ENCODE peak calls at places on chromosomes 12 and 14, in six cellular contexts. One of them, this sample, is unnamed.

GRCh38 chr14:96047101-96047500 is 7.9 kb downstream of the C14orf132 start:
- DNase-seq in C1 segment of cervical spinal cord: no peak
- DNase-seq in non-pigmented ciliary epithelial cell: no peak
- DNase-seq in islet precursor cell: no peak
- DNase-seq in pons: no peak
- DNase-seq in stimulated activated CD4-positive, alpha-beta T cell treated with anti-CD3 and anti-CD28 coated beads, Interleukin-1b, Interleukin-23, amount 100 ng/mL, for 48 hours: no peak
- DNase-seq in this sample: no peak

GRCh38 chr14:53880761-53881160 is 75.9 kb downstream of the BMP4 start:
- DNase-seq in C1 segment of cervical spinal cord: no peak
- DNase-seq in non-pigmented ciliary epithelial cell: no peak
- DNase-seq in islet precursor cell: no peak
- DNase-seq in pons: no peak
- DNase-seq in stimulated activated CD4-positive, alpha-beta T cell treated with anti-CD3 and anti-CD28 coated beads, Interleukin-1b, Interleukin-23, amount 100 ng/mL, for 48 hours: no peak
- DNase-seq in this sample: no peak

GRCh38 chr12:21138016-21138415 is 7.0 kb downstream of the SLCO1B1 start:
- DNase-seq in C1 segment of cervical spinal cord: no peak
- DNase-seq in non-pigmented ciliary epithelial cell: no peak
- DNase-seq in islet precursor cell: no peak
- DNase-seq in pons: no peak
- DNase-seq in stimulated activated CD4-positive, alpha-beta T cell treated with anti-CD3 and anti-CD28 coated beads, Interleukin-1b, Interleukin-23, amount 100 ng/mL, for 48 hours: no peak
- DNase-seq in this sample: no peak

GRCh38 chr12:45907955-45908354 is 82.4 kb downstream of the SCAF11 start:
- DNase-seq in C1 segment of cervical spinal cord: no peak
- DNase-seq in non-pigmented ciliary epithelial cell: no peak
- DNase-seq in islet precursor cell: no peak
- DNase-seq in pons: no peak
- DNase-seq in stimulated activated CD4-positive, alpha-beta T cell treated with anti-CD3 and anti-CD28 coated beads, Interleukin-1b, Interleukin-23, amount 100 ng/mL, for 48 hours: no peak
- DNase-seq in this sample: no peak

GRCh38 chr14:94921870-94922585 is 152.1 kb upstream of the GSC start:
- DNase-seq in C1 segment of cervical spinal cord: no peak
- DNase-seq in non-pigmented ciliary epithelial cell: no peak
- DNase-seq in islet precursor cell: peak; percentile 38
- DNase-seq in pons: no peak
- DNase-seq in stimulated activated CD4-positive, alpha-beta T cell treated with anti-CD3 and anti-CD28 coated beads, Interleukin-1b, Interleukin-23, amount 100 ng/mL, for 48 hours: no peak
- DNase-seq in this sample: no peak

GRCh38 chr12:98644712-98645571 is at the start of the genes APAF1 and IKBIP:
- DNase-seq in C1 segment of cervical spinal cord: peak; percentile 92
- DNase-seq in non-pigmented ciliary epithelial cell: peak; percentile 74
- DNase-seq in islet precursor cell: peak; percentile 99
- DNase-seq in pons: peak; percentile 95
- DNase-seq in stimulated activated CD4-positive, alpha-beta T cell treated with anti-CD3 and anti-CD28 coated beads, Interleukin-1b, Interleukin-23, amount 100 ng/mL, for 48 hours: peak; percentile 95
- DNase-seq in this sample: peak; percentile 96

GRCh38 chr12:51900323-51900889 is 6.9 kb upstream of the ACVRL1 start:
- DNase-seq in C1 segment of cervical spinal cord: no peak
- DNase-seq in non-pigmented ciliary epithelial cell: no peak
- DNase-seq in islet precursor cell: no peak
- DNase-seq in pons: no peak
- DNase-seq in stimulated activated CD4-positive, alpha-beta T cell treated with anti-CD3 and anti-CD28 coated beads, Interleukin-1b, Interleukin-23, amount 100 ng/mL, for 48 hours: no peak
- DNase-seq in this sample: no peak

GRCh38 chr12:17593715-17594406 is 496.1 kb downstream of the RERGL start:
- DNase-seq in C1 segment of cervical spinal cord: no peak
- DNase-seq in non-pigmented ciliary epithelial cell: no peak
- DNase-seq in islet precursor cell: no peak
- DNase-seq in pons: no peak
- DNase-seq in stimulated activated CD4-positive, alpha-beta T cell treated with anti-CD3 and anti-CD28 coated beads, Interleukin-1b, Interleukin-23, amount 100 ng/mL, for 48 hours: no peak
- DNase-seq in this sample: no peak

GRCh38 chr12:122752464-122753212 is at the start of gene DENR:
- DNase-seq in C1 segment of cervical spinal cord: peak; percentile 95
- DNase-seq in non-pigmented ciliary epithelial cell: peak; percentile 78
- DNase-seq in islet precursor cell: peak; percentile 100
- DNase-seq in pons: peak; percentile 95
- DNase-seq in stimulated activated CD4-positive, alpha-beta T cell treated with anti-CD3 and anti-CD28 coated beads, Interleukin-1b, Interleukin-23, amount 100 ng/mL, for 48 hours: peak; percentile 99
- DNase-seq in this sample: peak; percentile 99

GRCh38 chr14:95620659-95621059 is 65.6 kb upstream of the TCL1B start:
- DNase-seq in C1 segment of cervical spinal cord: no peak
- DNase-seq in non-pigmented ciliary epithelial cell: no peak
- DNase-seq in islet precursor cell: no peak
- DNase-seq in pons: no peak
- DNase-seq in stimulated activated CD4-positive, alpha-beta T cell treated with anti-CD3 and anti-CD28 coated beads, Interleukin-1b, Interleukin-23, amount 100 ng/mL, for 48 hours: no peak
- DNase-seq in this sample: no peak

GRCh38 chr12:27478949-27479348 is 32.4 kb downstream of the SMCO2 start:
- DNase-seq in C1 segment of cervical spinal cord: no peak
- DNase-seq in non-pigmented ciliary epithelial cell: no peak
- DNase-seq in islet precursor cell: no peak
- DNase-seq in pons: no peak
- DNase-seq in stimulated activated CD4-positive, alpha-beta T cell treated with anti-CD3 and anti-CD28 coated beads, Interleukin-1b, Interleukin-23, amount 100 ng/mL, for 48 hours: no peak
- DNase-seq in this sample: no peak

GRCh38 chr12:110694330-110694891 is 5.5 kb upstream of the HVCN1 start:
- DNase-seq in C1 segment of cervical spinal cord: peak; percentile 38
- DNase-seq in non-pigmented ciliary epithelial cell: no peak
- DNase-seq in islet precursor cell: no peak
- DNase-seq in pons: peak; percentile 65
- DNase-seq in stimulated activated CD4-positive, alpha-beta T cell treated with anti-CD3 and anti-CD28 coated beads, Interleukin-1b, Interleukin-23, amount 100 ng/mL, for 48 hours: no peak
- DNase-seq in this sample: no peak

GRCh38 chr14:95545769-95546168 is 10.9 kb downstream of the GLRX5 start:
- DNase-seq in C1 segment of cervical spinal cord: no peak
- DNase-seq in non-pigmented ciliary epithelial cell: peak; percentile 84
- DNase-seq in islet precursor cell: no peak
- DNase-seq in pons: no peak
- DNase-seq in stimulated activated CD4-positive, alpha-beta T cell treated with anti-CD3 and anti-CD28 coated beads, Interleukin-1b, Interleukin-23, amount 100 ng/mL, for 48 hours: no peak
- DNase-seq in this sample: no peak

This sample was measured in central memory CD8-positive, alpha-beta T cell.